ENCODE peak calls at places on chromosome 11, in five cellular contexts. B is IMR-90, S is right lobe of liver, Y is body of pancreas, L is fibroblast of lung. J is an unnamed sample. For H3K36me3, the result is how much of the 10 kb centered on the place peaks cover.

GRCh38 chr11:118916842-118917388 is 8.8 kb downstream of the BCL9L start:
- DNase-seq in L (peak), B (peak), S (peak), Y (peak), J (peak)

GRCh38 chr11:17002543-17002942 is 11.7 kb downstream of the PLEKHA7 start:
- DNase-seq in Y (no peak), S (no peak), B (no peak), L (no peak), J (no peak)

GRCh38 chr11:1503708-1504104 is 17.1 kb upstream of the MOB2 start:
- DNase-seq in Y (peak), L (no peak), B (no peak), S (peak), J (no peak)

GRCh38 chr11:130379276-130379675 is 49.1 kb downstream of the ADAMTS8 start:
- DNase-seq in L (no peak), Y (no peak), S (no peak), B (no peak), J (no peak)

GRCh38 chr11:128470081-128470480 is 117.3 kb downstream of the ETS1 start:
- DNase-seq in Y (no peak), B (no peak), S (no peak), L (no peak), J (no peak)

GRCh38 chr11:73755670-73756069 is 5.2 kb downstream of the RAB6A start:
- DNase-seq in B (no peak), L (no peak), S (no peak), Y (no peak), J (no peak)

GRCh38 chr11:122163420-122163819 is 47.4 kb upstream of the BLID start:
- DNase-seq in B (peak), Y (no peak), S (no peak), L (peak), J (no peak)

GRCh38 chr11:9528141-9528511 is 45.3 kb upstream of the WEE1 start:
- DNase-seq in Y (no peak), S (no peak), B (no peak), L (no peak), J (no peak)

GRCh38 chr11:123308077-123308476 is 113.0 kb upstream of the CLMP start:
- DNase-seq in S (no peak), Y (no peak), L (peak), B (peak), J (no peak)

GRCh38 chr11:75557649-75558494 is 4.2 kb upstream of the SERPINH1 start:
- DNase-seq in Y (no peak), B (peak), S (no peak), L (peak), J (peak)

GRCh38 chr11:5476184-5476819 is 12.2 kb upstream of the OR52D1 start:
- DNase-seq in Y (peak), L (peak), S (no peak), B (peak), J (peak)

GRCh38 chr11:75344186-75344585 is 7.3 kb downstream of the ARRB1 start:
- DNase-seq in L (no peak), Y (no peak), B (no peak), S (no peak), J (no peak)

DNA sequence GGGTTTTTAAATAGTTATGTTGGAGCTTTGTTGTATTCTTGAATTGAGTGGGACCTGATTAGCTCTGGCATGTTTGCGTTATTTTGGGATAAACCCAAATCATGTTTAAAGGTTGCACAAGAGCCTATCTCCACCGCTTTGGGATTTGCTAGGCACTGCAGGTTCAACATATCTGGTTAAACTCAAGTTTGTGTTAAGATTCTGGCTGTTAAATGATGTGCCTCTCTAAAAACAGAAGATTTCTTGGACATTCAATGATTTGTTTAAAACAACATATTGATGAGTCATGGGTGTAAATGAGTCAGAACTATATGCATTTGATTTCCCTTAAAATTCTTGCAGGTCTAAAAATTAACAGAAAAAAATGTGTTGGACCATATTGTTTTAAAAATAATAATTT is 67.4 kb downstream of the AMOTL1 start:
- DNase-seq in S (no peak), L (peak), B (peak), Y (no peak), J (no peak)
- H3K36me3 ChIP-seq in S (under half), L (under half), B (under half), Y (under half), J (under half)

GRCh38 chr11:83278351-83278750 is 7.8 kb downstream of the CCDC90B start:
- DNase-seq in L (peak), B (peak), S (no peak), Y (no peak), J (no peak)
- H3K36me3 ChIP-seq in L (under half), B (under half), S (under half), Y (under half), J (under half)

GRCh38 chr11:71472941-71473792 is 20.2 kb downstream of the NADSYN1 start:
- DNase-seq in Y (no peak), L (no peak), S (no peak), B (no peak), J (no peak)

GRCh38 chr11:71473793-71474080 is 20.7 kb downstream of the NADSYN1 start:
- DNase-seq in Y (no peak), B (no peak), L (no peak), S (no peak), J (no peak)

GRCh38 chr11:71472357-71472885 is 19.4 kb downstream of the NADSYN1 start:
- DNase-seq in Y (no peak), S (no peak), B (no peak), L (no peak), J (no peak)

GRCh38 chr11:71474141-71474770 is 21.3 kb downstream of the NADSYN1 start:
- DNase-seq in Y (no peak), L (no peak), S (no peak), B (no peak), J (no peak)

GRCh38 chr11:71470956-71471355 is 18.0 kb downstream of the NADSYN1 start:
- DNase-seq in B (no peak), L (no peak), Y (no peak), S (no peak), J (no peak)
- H3K36me3 ChIP-seq in B (half or more), L (under half), Y (under half), S (under half), J (under half)

DNA sequence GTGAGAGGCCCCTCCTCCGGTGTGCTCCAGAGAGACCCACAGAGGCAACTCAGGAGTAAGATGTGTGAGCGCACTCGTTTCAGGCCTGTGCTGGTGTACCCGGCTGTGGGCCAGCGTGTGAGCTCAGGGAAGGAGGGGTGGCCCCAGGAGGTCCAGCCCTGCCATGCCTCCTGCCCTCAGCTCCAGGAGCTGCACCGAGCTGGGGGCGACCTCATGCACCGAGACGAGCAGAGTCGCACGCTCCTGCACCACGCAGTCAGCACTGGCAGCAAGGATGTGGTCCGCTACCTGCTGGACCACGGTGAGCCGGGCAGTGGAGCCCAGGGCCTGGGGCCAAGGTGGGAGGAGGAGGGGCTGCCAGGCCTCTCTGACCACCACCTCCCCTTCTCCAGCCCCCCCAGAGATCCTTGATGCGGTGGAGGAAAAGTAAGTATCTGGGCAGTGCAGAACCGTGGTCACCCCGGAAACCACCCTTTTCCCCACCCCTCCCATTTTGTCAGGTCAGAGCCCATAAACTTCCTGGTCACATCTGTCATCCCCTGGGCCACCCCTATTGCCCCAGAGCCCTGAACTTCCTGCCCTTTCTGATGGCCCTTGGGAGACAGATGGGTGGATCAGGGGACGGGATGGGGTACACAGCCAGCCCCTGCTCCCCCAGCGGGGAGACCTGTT is 2.5 kb upstream of the MDK start:
- DNase-seq in S (no peak), B (no peak), Y (no peak), L (no peak), J (no peak)
- H3K36me3 ChIP-seq in S (under half), B (under half), Y (under half), L (under half), J (under half)

J was measured in MG63.